ENCODE peak calls at places on chromosomes 2 and 18, in ten cellular contexts. W is heart left ventricle; L is SJSA1; C is PC-9; T is CD8-positive, alpha-beta memory T cell; G is PC-3; Z is fibroblast of lung; S is neural progenitor cell; K is IMR-90; P is colonic mucosa. Q is an unnamed sample. For H3K27me3, the result is how much of the 10 kb centered on the place peaks cover.

GRCh38 chr2:66929632-66930385 is 467.3 kb upstream of the ETAA1 start:
- DNase-seq in K (peak), W (peak), P (peak), S (no peak), T (no peak), G (peak), L (no peak), C (peak), Z (peak), Q (peak)

GRCh38 chr2:48391576-48391975 is 138.4 kb upstream of the STON1 start:
- DNase-seq in T (no peak), S (no peak), Z (no peak), C (no peak), K (no peak), L (no peak), W (no peak), P (no peak), G (no peak), Q (no peak)

GRCh38 chr2:134670955-134671354 is 47.8 kb downstream of the TMEM163 start:
- DNase-seq in P (no peak), Z (no peak), W (peak), S (no peak), G (peak), C (no peak), L (no peak), K (no peak), T (no peak), Q (no peak)

GRCh38 chr2:240921319-240922233 is 15.4 kb downstream of the CROCC2 start:
- DNase-seq in P (peak), G (peak), L (peak), Z (peak), W (peak), T (no peak), K (peak), C (peak), S (no peak), Q (peak)

GRCh38 chr18:47996091-47996541 is 65.7 kb upstream of the SMAD2 start:
- DNase-seq in W (no peak), G (no peak), P (no peak), C (no peak), K (no peak), T (no peak), Z (no peak), L (no peak), S (peak), Q (no peak)

GRCh38 chr2:47016172-47016913 is 100.7 kb upstream of the MCFD2 start:
- DNase-seq in L (no peak), K (peak), Z (peak), P (peak), T (no peak), S (peak), W (no peak), C (peak), G (peak), Q (peak)

GRCh38 chr2:134154269-134154668 is 99.6 kb upstream of the MGAT5 start:
- DNase-seq in P (peak), W (no peak), Z (peak), C (no peak), T (no peak), G (no peak), S (no peak), K (no peak), L (no peak), Q (no peak)

GRCh38 chr18:67408240-67408639 is 108.3 kb downstream of the DSEL start:
- DNase-seq in G (no peak), T (no peak), L (no peak), S (no peak), W (no peak), C (no peak), K (peak), P (no peak), Z (peak), Q (no peak)

GRCh38 chr2:54065411-54065810 is 50.0 kb upstream of the ACYP2 start:
- DNase-seq in L (peak), Z (peak), T (no peak), S (no peak), K (peak), G (peak), W (no peak), C (no peak), P (no peak), Q (peak)

DNA sequence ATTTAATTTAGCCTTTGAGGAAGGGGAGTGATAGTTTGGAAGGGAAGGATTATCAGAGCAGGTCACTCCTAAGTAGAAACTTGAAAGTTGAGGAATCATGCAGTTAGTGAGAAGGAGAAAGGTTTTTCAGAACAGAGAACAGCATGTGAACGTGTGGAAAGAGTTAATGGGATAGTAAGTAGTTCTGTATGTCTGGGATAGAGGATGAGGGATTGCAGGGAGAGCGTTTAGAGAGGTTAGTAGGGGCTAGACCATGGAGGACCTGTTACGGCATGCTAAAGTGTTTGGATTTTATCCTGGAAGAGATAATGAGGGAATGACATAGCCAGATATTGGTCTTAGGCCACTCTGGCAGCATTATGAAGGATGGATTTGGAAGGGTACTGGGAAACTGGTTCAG is 1.8 kb downstream of the ZNF512 start:
- DNase-seq in G (no peak), T (no peak), P (no peak), L (no peak), S (no peak), C (no peak), K (no peak), W (no peak), Z (no peak), Q (no peak)
- H3K4me3 ChIP-seq in G (no peak), T (peak), P (no peak), L (no peak), S (peak), C (peak), K (no peak), W (no peak), Z (peak), Q (peak)

GRCh38 chr2:20667151-20667530 is 197 bp downstream of the GDF7 start:
- DNase-seq in K (no peak), T (no peak), C (no peak), G (no peak), L (no peak), W (no peak), P (no peak), Z (no peak), S (peak), Q (no peak)
- H3K27me3 ChIP-seq in K (half or more), T (half or more), C (under half), G (under half), L (half or more), W (half or more), P (half or more), Z (half or more), S (half or more), Q (half or more)

DNA sequence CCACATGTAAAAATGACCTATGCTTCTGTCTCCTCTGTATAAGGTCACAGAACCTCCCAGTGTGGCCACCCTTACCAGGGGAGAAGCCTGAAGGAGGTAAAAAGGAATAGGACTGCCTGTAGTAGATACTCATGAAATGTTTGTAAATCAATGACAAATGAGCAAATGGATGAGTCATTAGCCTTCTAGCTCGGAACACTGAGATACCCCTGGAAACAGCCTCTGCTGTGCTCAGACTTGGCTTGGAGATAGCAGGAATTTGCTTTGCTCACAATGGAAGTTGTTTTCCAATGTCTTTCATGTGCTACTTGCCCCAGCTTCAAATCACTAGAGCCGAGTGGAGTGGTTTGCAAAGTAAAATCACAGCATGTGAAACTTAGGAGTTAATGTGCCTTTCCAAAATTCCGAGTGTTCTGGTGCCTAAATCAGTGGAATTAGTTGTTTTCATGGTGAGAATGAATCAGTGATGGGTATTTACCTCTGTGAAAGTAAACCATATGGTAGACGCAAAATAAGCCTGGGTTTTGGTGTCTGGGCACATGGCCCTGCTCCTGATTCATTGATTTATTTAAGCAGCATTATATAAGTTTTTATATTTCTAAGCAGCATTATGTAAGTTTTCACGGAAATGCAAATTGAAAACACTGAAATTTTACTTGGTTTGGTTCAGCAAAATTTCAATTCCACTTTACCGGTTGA is 154.0 kb upstream of the MAP3K20 start:
- DNase-seq in T (no peak), G (peak), K (peak), Z (peak), C (peak), S (no peak), L (no peak), P (no peak), W (no peak), Q (peak)
- H3K27ac ChIP-seq in T (no peak), G (no peak), K (no peak), Z (no peak), C (no peak), S (no peak), L (no peak), P (no peak), W (no peak), Q (no peak)

GRCh38 chr2:77519888-77520506 is 2.2 kb downstream of the LRRTM4 start:
- DNase-seq in G (no peak), S (no peak), W (no peak), P (no peak), C (no peak), Z (no peak), L (no peak), T (no peak), K (no peak), Q (no peak)
- H3K4me3 ChIP-seq in G (no peak), S (no peak), W (peak), P (no peak), C (no peak), Z (no peak), L (no peak), T (no peak), K (no peak), Q (no peak)

DNA sequence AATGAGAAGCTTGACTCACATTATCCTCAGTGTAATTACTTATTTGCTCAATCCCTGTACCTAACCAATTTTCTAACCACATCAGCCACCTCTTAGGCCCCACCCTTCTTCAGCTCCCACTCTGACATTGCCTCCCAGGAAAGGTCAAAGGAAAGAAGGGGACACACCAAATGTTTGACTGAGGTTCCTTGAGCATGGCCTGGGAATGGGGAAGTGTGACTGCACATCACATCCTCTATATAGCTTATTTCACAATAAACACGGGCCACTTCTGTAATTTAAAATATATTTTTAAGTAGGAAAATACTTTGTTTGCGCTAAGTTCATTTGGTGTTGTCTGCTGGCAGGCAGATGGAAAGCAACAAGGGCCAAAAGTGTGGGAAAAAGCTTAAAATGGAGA is 3.0 kb upstream of the FIGLA start:
- DNase-seq in L (no peak), W (no peak), G (no peak), S (no peak), C (no peak), Z (no peak), P (no peak), K (no peak), T (no peak), Q (no peak)
- H3K27me3 ChIP-seq in L (under half), W (under half), G (half or more), S (half or more), C (under half), Z (under half), P (under half), K (under half), T (under half), Q (under half)